ENCODE peak calls at places on chromosomes 7 and 10, in eight cellular contexts. R, D, T, J, E, Q, K and U are unnamed samples.

GRCh38 chr7:24572421-24573007 is 738 bp upstream of the PALS2 start:
- DNase-seq in R (peak), D (no peak), T (peak), J (peak), E (peak), Q (peak), K (peak), U (no peak)

GRCh38 chr10:78756604-78757442 is 311.9 kb upstream of the ZMIZ1 start:
- DNase-seq in R (no peak), D (peak), T (peak), J (no peak), E (peak), Q (peak), K (peak), U (no peak)

GRCh38 chr10:9198611-9199010 is 1144.1 kb downstream of the GATA3 start:
- DNase-seq in R (no peak), D (no peak), T (no peak), J (no peak), E (no peak), Q (peak), K (peak), U (no peak)

GRCh38 chr7:24517166-24517565 is 56.1 kb upstream of the PALS2 start:
- DNase-seq in R (no peak), D (no peak), T (no peak), J (no peak), E (no peak), Q (no peak), K (no peak), U (no peak)

GRCh38 chr10:51085204-51085603 is 10.9 kb downstream of the PRKG1 start:
- DNase-seq in R (no peak), D (no peak), T (no peak), J (no peak), E (no peak), Q (no peak), K (no peak), U (no peak)

GRCh38 chr7:17946591-17946990 is 6.3 kb upstream of the SNX13 start:
- DNase-seq in R (peak), D (no peak), T (no peak), J (no peak), E (no peak), Q (no peak), K (no peak), U (no peak)

GRCh38 chr7:100469227-100470044 is 5.4 kb upstream of the SPACDR start:
- DNase-seq in R (peak), D (peak), T (peak), J (peak), E (peak), Q (peak), K (peak), U (peak)

GRCh38 chr10:77936697-77937567 is 10.4 kb upstream of the DLG5 start:
- DNase-seq in R (no peak), D (no peak), T (no peak), J (no peak), E (no peak), Q (no peak), K (no peak), U (no peak)

GRCh38 chr10:62130948-62131347 is 137.7 kb downstream of the RTKN2 start:
- DNase-seq in R (no peak), D (peak), T (no peak), J (no peak), E (no peak), Q (peak), K (peak), U (no peak)

GRCh38 chr7:12490941-12491340 is 79.6 kb upstream of the SCIN start:
- DNase-seq in R (no peak), D (no peak), T (no peak), J (no peak), E (no peak), Q (no peak), K (no peak), U (no peak)

GRCh38 chr7:29377718-29378117 is 183.1 kb downstream of the CHN2 start:
- DNase-seq in R (no peak), D (no peak), T (no peak), J (no peak), E (no peak), Q (no peak), K (no peak), U (no peak)

GRCh38 chr7:5590596-5591546 is 167.2 kb upstream of the TNRC18 start:
- DNase-seq in R (no peak), D (no peak), T (no peak), J (no peak), E (no peak), Q (peak), K (no peak), U (no peak)

GRCh38 chr10:89115876-89116627 is 91.1 kb downstream of the CH25H start:
- DNase-seq in R (no peak), D (no peak), T (no peak), J (no peak), E (no peak), Q (peak), K (peak), U (no peak)

GRCh38 chr7:16028103-16028502 is 341.6 kb upstream of the MEOX2 start:
- DNase-seq in R (no peak), D (peak), T (no peak), J (no peak), E (no peak), Q (peak), K (peak), U (no peak)

GRCh38 chr10:94274142-94274787 is 88.5 kb downstream of the NOC3L start:
- DNase-seq in R (no peak), D (no peak), T (no peak), J (no peak), E (peak), Q (no peak), K (no peak), U (no peak)

GRCh38 chr10:79179404-79180309 is 110.9 kb downstream of the ZMIZ1 start:
- DNase-seq in R (no peak), D (no peak), T (peak), J (peak), E (no peak), Q (no peak), K (no peak), U (no peak)

GRCh38 chr10:82922755-82923154 is 1047.8 kb downstream of the NRG3 start:
- DNase-seq in R (no peak), D (no peak), T (no peak), J (no peak), E (no peak), Q (no peak), K (no peak), U (no peak)

GRCh38 chr7:27185708-27186449 is 847 bp upstream of the HOXA11 start:
- DNase-seq in R (no peak), D (no peak), T (peak), J (no peak), E (no peak), Q (no peak), K (no peak), U (no peak)

GRCh38 chr10:69406302-69406811 is 10.4 kb downstream of the TACR2 start:
- DNase-seq in R (no peak), D (no peak), T (peak), J (peak), E (no peak), Q (no peak), K (peak), U (no peak)

GRCh38 chr10:69406816-69407580 is 9.7 kb downstream of the TACR2 start:
- DNase-seq in R (no peak), D (no peak), T (no peak), J (no peak), E (no peak), Q (no peak), K (no peak), U (no peak)

GRCh38 chr10:69409176-69409495 is 7.6 kb downstream of the TACR2 start:
- DNase-seq in R (no peak), D (no peak), T (no peak), J (no peak), E (no peak), Q (no peak), K (no peak), U (no peak)

GRCh38 chr10:69408318-69409175 is 8.2 kb downstream of the TACR2 start:
- DNase-seq in R (peak), D (peak), T (peak), J (peak), E (peak), Q (peak), K (peak), U (peak)

GRCh38 chr10:69407621-69408301 is 9.0 kb downstream of the TACR2 start:
- DNase-seq in R (peak), D (no peak), T (peak), J (no peak), E (no peak), Q (no peak), K (no peak), U (no peak)
- TF ChIP-seq CTCF in R (peak), D (peak), T (peak), J (peak), E (peak), Q (peak), K (peak), U (peak)

GRCh38 chr7:33888206-33888605 is 17.1 kb upstream of the BMPER start:
- DNase-seq in R (no peak), D (no peak), T (no peak), J (no peak), E (no peak), Q (no peak), K (no peak), U (no peak)

GRCh38 chr7:33883566-33883965 is 21.8 kb upstream of the BMPER start:
- DNase-seq in R (no peak), D (no peak), T (no peak), J (no peak), E (no peak), Q (no peak), K (no peak), U (no peak)

GRCh38 chr7:33887576-33887975 is 17.8 kb upstream of the BMPER start:
- DNase-seq in R (no peak), D (no peak), T (no peak), J (no peak), E (no peak), Q (no peak), K (no peak), U (no peak)

GRCh38 chr7:33885290-33886005 is 19.9 kb upstream of the BMPER start:
- DNase-seq in R (no peak), D (no peak), T (no peak), J (no peak), E (no peak), Q (peak), K (no peak), U (no peak)

DNA sequence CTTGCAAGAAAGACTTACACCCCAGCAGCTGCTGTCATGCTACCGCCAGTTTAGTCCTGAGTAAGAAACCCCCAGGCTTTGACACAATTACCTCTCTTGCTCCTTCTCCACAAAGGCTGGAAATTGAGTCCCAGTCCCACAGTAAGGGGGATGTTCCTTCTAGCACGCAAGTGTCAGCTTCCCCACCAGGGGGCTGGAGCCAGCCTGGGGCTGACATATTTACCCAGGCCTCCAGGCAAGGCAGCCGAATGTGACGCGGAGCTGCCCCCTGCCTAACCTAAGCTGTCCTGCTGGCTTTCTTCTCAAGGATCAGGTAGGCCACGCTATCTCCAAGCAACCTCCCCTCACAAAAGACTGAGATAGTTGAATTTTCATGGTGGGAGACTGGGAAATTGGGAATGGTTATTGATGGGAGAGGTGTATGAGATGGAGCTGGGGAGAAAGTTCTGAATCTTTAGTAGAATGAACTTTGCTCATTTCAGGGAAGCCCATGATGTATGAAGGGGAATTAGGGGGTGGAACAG is 19.2 kb upstream of the BMPER start:
- DNase-seq in R (no peak), D (no peak), T (no peak), J (peak), E (no peak), Q (peak), K (no peak), U (no peak)
- TF ChIP-seq CTCF in R (no peak), D (peak), T (no peak), J (peak), E (no peak), Q (peak), K (peak), U (peak)

DNA sequence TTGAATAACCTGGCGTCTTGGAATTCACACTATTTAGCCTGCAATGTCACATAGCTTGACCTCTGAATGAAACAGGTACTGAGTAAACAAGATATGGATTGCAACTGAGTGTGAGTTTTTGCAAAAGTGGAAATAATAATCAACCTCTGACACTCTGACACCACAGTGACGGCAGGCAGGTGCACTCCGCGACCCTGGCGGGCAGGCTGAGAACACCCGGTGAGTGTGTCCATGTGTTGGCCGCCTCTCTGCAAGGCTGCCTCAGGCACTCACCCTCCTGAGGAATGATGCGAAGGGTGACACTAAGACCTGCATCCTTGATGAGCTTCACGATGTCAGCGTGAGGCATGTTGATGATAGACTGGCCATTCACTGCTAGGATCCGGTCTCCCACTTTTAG is 336.2 kb downstream of the PHTF2 start:
- DNase-seq in R (no peak), D (no peak), T (no peak), J (no peak), E (no peak), Q (no peak), K (no peak), U (no peak)
- TF ChIP-seq CTCF in R (no peak), D (no peak), T (no peak), J (no peak), E (no peak), Q (no peak), K (no peak), U (no peak)

DNA sequence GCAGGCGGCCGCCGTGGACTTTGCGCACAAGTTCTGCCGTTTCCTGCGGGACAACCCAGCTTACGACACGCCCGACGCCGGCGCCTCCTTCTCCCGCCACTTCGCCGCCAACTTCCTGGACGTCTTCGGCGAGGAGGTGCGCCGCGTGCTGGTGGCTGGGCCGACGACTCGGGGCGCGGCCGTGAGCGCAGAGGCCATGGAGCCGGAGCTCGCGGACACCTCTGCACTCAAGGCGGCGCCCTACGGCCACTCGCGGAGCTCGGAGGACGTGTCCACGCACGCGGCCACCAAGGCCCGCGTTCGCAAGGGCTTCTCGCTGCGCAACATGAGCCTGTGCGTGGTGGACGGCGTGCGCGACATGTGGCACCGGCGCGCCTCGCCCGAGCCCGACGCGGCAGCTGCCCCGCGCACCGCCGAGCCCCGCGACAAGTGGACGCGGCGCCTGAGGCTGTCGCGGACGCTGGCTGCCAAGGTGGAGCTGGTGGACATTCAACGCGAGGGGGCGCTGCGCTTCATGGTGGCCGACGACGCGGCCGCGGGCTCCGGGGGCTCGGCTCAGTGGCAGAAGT is 14.1 kb downstream of the SH2B2 start:
- DNase-seq in R (no peak), D (no peak), T (no peak), J (peak), E (peak), Q (no peak), K (no peak), U (no peak)
- TF ChIP-seq CTCF in R (no peak), D (peak), T (peak), J (peak), E (peak), Q (no peak), K (peak), U (no peak)

DNA sequence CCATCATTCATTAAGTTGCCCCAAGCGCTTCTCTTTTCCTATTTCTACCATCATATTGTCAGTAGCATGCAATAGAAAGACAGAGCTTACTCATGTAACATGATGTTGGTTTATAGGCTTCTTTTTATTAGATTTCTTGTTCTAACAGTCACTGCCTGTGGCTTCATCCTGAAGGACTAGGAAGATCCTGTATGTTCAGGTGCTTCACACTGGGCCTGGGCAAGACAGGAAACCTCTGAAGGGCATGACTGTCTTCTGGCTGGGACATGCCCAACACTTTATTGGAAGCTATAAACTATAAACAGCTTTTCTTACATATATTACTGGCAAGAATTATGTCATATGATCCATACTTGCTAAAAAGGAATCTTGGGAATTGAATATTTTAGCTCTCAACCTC is 258.4 kb upstream of the AKR1E2 start:
- DNase-seq in R (no peak), D (no peak), T (no peak), J (no peak), E (no peak), Q (no peak), K (no peak), U (no peak)
- TF ChIP-seq CTCF in R (no peak), D (no peak), T (no peak), J (no peak), E (no peak), Q (no peak), K (no peak), U (no peak)

GRCh38 chr7:74606101-74606908 is 51.2 kb upstream of the GTF2I start:
- DNase-seq in R (peak), D (no peak), T (peak), J (no peak), E (peak), Q (no peak), K (no peak), U (no peak)
- TF ChIP-seq CTCF in R (peak), D (no peak), T (no peak), J (no peak), E (no peak), Q (no peak), K (no peak), U (no peak)

GRCh38 chr10:1301138-1301537 is 245.0 kb downstream of the WDR37 start:
- DNase-seq in R (no peak), D (no peak), T (no peak), J (no peak), E (no peak), Q (no peak), K (no peak), U (no peak)
- TF ChIP-seq CTCF in R (no peak), D (no peak), T (no peak), J (no peak), E (no peak), Q (no peak), K (no peak), U (peak)

GRCh38 chr10:99435986-99436633 is 5.7 kb upstream of the GOT1 start:
- DNase-seq in R (peak), D (no peak), T (no peak), J (no peak), E (no peak), Q (peak), K (peak), U (no peak)

GRCh38 chr10:99431190-99431549 is 746 bp upstream of the GOT1 start:
- DNase-seq in R (no peak), D (no peak), T (peak), J (no peak), E (peak), Q (peak), K (peak), U (no peak)

GRCh38 chr10:99432047-99432446 is 1.6 kb upstream of the GOT1 start:
- DNase-seq in R (no peak), D (no peak), T (no peak), J (no peak), E (no peak), Q (no peak), K (no peak), U (no peak)

GRCh38 chr10:99432881-99433280 is 2.5 kb upstream of the GOT1 start:
- DNase-seq in R (no peak), D (no peak), T (no peak), J (no peak), E (no peak), Q (no peak), K (no peak), U (no peak)

GRCh38 chr10:99433378-99434020 is 3.1 kb upstream of the GOT1 start:
- DNase-seq in R (no peak), D (no peak), T (no peak), J (no peak), E (no peak), Q (no peak), K (peak), U (no peak)
- TF ChIP-seq CTCF in R (peak), D (peak), T (peak), J (no peak), E (peak), Q (no peak), K (peak), U (peak)